ENCODE peak calls at places on chromosome 22, in four cellular contexts. One of them, this sample, is unnamed.

GRCh38 chr22:42902875-42903510 is 45.9 kb upstream of the ARFGAP3 start:
- DNase-seq in fibroblast of lung: peak; percentile 61
- DNase-seq in kidney: no peak
- DNase-seq in transverse colon: peak; percentile 38
- DNase-seq in this sample: no peak

GRCh38 chr22:24952837-24953293 is 349 bp downstream of the KIAA1671 start:
- DNase-seq in fibroblast of lung: peak; percentile 47
- DNase-seq in kidney: peak; percentile 86
- DNase-seq in transverse colon: peak; percentile 71
- DNase-seq in this sample: no peak

GRCh38 chr22:46501701-46502100 is 35.7 kb downstream of the CELSR1 start:
- DNase-seq in fibroblast of lung: peak; percentile 9
- DNase-seq in kidney: no peak
- DNase-seq in transverse colon: no peak
- DNase-seq in this sample: no peak

GRCh38 chr22:46149998-46150549 is at the start of gene PPARA:
- DNase-seq in fibroblast of lung: peak; percentile 70
- DNase-seq in kidney: peak; percentile 97
- DNase-seq in transverse colon: peak; percentile 96
- DNase-seq in this sample: peak; percentile 92

GRCh38 chr22:39148727-39149535 is 3.5 kb downstream of the CBX7 start:
- DNase-seq in fibroblast of lung: no peak
- DNase-seq in kidney: no peak
- DNase-seq in transverse colon: peak; percentile 72
- DNase-seq in this sample: peak; percentile 64

GRCh38 chr22:28402539-28402938 is 277.1 kb downstream of the TTC28 start:
- DNase-seq in fibroblast of lung: no peak
- DNase-seq in kidney: no peak
- DNase-seq in transverse colon: no peak
- DNase-seq in this sample: no peak

GRCh38 chr22:24107668-24108067 is 73.6 kb upstream of the SUSD2 start:
- DNase-seq in fibroblast of lung: peak; percentile 92
- DNase-seq in kidney: peak; percentile 86
- DNase-seq in transverse colon: peak; percentile 71
- DNase-seq in this sample: no peak

GRCh38 chr22:25134028-25134427 is 65.6 kb upstream of the CRYBB3 start:
- DNase-seq in fibroblast of lung: no peak
- DNase-seq in kidney: no peak
- DNase-seq in transverse colon: peak; percentile 63
- DNase-seq in this sample: peak; percentile 49

DNA sequence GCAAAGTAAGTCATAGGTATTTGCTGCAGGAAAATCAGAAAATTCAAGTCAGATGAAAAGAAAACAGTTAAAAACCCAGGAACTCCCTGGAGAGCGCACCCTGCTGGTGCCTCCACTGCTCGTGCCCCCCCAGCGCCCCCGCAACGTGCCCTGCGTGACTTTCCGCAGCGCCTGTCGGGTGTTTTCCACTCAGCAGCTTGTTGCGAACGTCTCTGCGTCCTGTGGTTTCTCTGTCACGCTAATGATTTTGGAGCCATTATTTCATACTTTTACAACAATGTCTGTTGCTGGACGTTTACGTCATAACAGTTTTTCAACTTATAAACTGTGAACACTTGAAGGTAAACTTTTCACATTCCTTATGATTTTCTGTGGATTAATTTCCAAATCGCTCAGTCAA is 5.0 kb downstream of the CRELD2 start:
- DNase-seq in fibroblast of lung: peak; percentile 44
- DNase-seq in kidney: no peak
- DNase-seq in transverse colon: no peak
- DNase-seq in this sample: no peak
- TF ChIP-seq CTCF in fibroblast of lung: peak; percentile 3
- TF ChIP-seq CTCF in kidney: no peak
- TF ChIP-seq CTCF in transverse colon: no peak
- TF ChIP-seq CTCF in this sample: no peak

DNA sequence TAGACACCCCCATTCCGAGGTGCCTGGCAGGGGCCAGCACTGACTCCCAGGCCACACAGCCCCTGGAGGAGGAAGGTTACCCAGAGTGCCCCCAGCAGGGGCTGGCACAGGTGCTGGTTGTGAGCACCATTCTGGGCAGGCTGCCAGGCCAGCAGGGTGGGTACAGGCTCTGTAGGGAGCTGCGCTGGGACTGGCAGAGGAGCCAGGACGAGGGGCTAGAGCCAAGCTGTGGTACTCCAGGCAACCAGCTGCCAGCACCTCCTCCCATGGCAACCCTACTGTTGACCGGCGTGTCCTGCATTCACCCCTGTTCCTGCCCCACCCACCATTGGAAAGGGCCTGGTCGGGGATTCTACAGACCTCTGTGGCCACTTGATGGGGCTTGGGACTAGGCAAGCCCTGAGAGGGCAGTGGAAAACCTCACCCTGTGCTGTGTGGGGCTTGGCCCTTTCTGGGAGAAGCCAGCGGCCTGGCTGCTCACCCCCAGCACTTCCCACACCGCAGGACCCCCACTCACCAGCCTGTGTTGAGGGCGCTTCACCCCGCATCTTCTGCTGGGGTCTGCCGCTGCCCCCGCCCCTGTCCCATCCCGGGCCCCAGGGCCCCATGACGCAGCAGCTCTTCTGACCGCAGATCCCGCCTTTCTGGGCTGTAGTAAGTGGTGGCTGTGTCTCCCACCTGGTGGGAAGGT is 1.9 kb downstream of the CLDN5 start:
- DNase-seq in fibroblast of lung: no peak
- DNase-seq in kidney: no peak
- DNase-seq in transverse colon: no peak
- DNase-seq in this sample: no peak
- H3K36me3 ChIP-seq in fibroblast of lung: no peaks in the 10 kb centered on the region
- H3K36me3 ChIP-seq in kidney: no peaks in the 10 kb centered on the region
- H3K36me3 ChIP-seq in transverse colon: no peaks in the 10 kb centered on the region
- H3K36me3 ChIP-seq in this sample: no peaks in the 10 kb centered on the region

DNA sequence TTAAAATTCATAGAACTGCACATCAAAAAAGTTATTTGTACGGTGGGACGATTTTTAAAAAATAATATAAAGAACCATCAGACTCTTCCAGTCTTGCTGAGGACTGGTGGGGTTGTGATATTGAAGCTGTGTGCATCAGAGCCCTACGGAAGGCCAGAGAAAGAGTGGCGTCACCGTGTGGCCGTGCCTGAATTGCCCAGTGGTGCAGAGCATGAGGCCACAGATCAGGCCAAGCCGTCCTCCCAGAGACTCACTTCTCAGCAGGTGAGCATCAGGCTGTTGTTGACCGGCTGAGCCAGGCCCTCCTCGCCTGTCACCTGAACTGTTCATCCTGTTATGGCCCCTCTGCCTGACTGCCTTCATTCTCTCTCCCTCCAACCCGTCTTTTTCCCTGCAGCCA is 1013.9 kb downstream of the TBC1D22A start:
- DNase-seq in fibroblast of lung: no peak
- DNase-seq in kidney: peak; percentile 62
- DNase-seq in transverse colon: no peak
- DNase-seq in this sample: no peak
- TF ChIP-seq CTCF in fibroblast of lung: no peak
- TF ChIP-seq CTCF in kidney: no peak
- TF ChIP-seq CTCF in transverse colon: no peak
- TF ChIP-seq CTCF in this sample: no peak

GRCh38 chr22:31604746-31605705 is 57.0 kb downstream of the PISD start:
- DNase-seq in fibroblast of lung: no peak
- DNase-seq in kidney: peak; percentile 51
- DNase-seq in transverse colon: no peak
- DNase-seq in this sample: peak; percentile 39

GRCh38 chr22:31605851-31606585 is 56.0 kb downstream of the PISD start:
- DNase-seq in fibroblast of lung: no peak
- DNase-seq in kidney: peak; percentile 22
- DNase-seq in transverse colon: no peak
- DNase-seq in this sample: no peak

GRCh38 chr22:31604137-31604705 is 57.8 kb downstream of the PISD start:
- DNase-seq in fibroblast of lung: no peak
- DNase-seq in kidney: peak; percentile 46
- DNase-seq in transverse colon: no peak
- DNase-seq in this sample: no peak

GRCh38 chr22:31603081-31603525 is 58.9 kb downstream of the PISD start:
- DNase-seq in fibroblast of lung: no peak
- DNase-seq in kidney: peak; percentile 18
- DNase-seq in transverse colon: no peak
- DNase-seq in this sample: no peak

GRCh38 chr22:31603574-31603973 is 58.4 kb downstream of the PISD start:
- DNase-seq in fibroblast of lung: no peak
- DNase-seq in kidney: peak; percentile 61
- DNase-seq in transverse colon: no peak
- DNase-seq in this sample: no peak
- H3K36me3 ChIP-seq in fibroblast of lung: peaks cover 4% of the 10 kb centered on the region
- H3K36me3 ChIP-seq in kidney: peaks cover 4% of the 10 kb centered on the region
- H3K36me3 ChIP-seq in transverse colon: no peaks in the 10 kb centered on the region
- H3K36me3 ChIP-seq in this sample: no peaks in the 10 kb centered on the region

DNA sequence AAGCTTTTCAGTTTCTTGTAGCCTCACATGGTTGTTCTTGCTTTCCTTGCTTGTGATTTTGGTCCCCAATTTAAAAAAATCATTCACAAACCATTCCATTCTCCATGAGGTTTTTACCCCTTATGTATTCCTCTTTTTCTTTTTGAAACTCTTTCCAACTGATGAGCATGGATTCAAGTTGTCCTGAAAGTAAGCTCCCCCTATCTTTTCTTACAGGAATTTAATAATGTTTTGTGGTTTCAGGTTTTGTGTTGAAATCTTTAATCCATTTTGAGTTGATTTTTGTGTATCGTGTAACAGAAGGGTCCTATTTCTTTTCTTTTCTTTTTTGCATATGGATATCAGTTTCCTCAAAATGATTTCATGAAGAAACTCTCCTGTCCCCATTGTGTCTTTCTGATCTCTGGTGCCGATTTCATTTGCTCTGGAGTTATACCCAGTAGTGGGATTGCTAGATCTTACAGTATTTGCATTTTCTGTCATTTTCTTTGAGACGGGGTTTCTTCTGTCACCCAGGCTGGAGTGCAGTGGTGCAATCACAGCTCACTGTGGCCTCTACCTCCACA is 58.5 kb downstream of the LRRC74B start:
- DNase-seq in fibroblast of lung: no peak
- DNase-seq in kidney: no peak
- DNase-seq in transverse colon: no peak
- DNase-seq in this sample: no peak
- TF ChIP-seq CTCF in fibroblast of lung: no peak
- TF ChIP-seq CTCF in kidney: no peak
- TF ChIP-seq CTCF in transverse colon: no peak
- TF ChIP-seq CTCF in this sample: no peak

GRCh38 chr22:29661355-29661754 is 57.9 kb downstream of the NF2 start:
- DNase-seq in fibroblast of lung: peak; percentile 71
- DNase-seq in kidney: no peak
- DNase-seq in transverse colon: no peak
- DNase-seq in this sample: no peak

GRCh38 chr22:29658171-29658570 is 54.7 kb downstream of the NF2 start:
- DNase-seq in fibroblast of lung: no peak
- DNase-seq in kidney: no peak
- DNase-seq in transverse colon: no peak
- DNase-seq in this sample: no peak

GRCh38 chr22:29664731-29665130 is 55.1 kb upstream of the CABP7 start:
- DNase-seq in fibroblast of lung: no peak
- DNase-seq in kidney: no peak
- DNase-seq in transverse colon: no peak
- DNase-seq in this sample: no peak

GRCh38 chr22:29663230-29663826 is 56.5 kb upstream of the CABP7 start:
- DNase-seq in fibroblast of lung: peak; percentile 89
- DNase-seq in kidney: no peak
- DNase-seq in transverse colon: no peak
- DNase-seq in this sample: no peak

DNA sequence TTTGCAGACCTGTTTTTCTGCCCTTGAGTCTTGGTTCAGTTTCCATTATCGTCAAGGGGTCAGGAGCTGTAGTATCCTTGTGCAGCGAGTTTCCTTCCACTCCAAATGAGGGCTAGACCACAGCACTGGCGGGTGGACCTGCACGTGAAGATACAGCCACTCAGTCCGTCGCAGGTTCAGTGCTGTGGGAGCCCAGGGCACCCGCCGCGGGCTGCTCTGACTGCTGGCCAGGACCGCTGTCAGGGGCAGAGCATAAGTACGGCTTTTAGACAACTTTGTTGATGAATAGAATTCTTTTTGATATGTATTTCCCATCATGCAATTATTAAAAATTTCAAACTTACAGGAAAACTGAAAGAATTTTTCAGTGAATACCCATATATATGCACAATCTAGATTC is 56.6 kb downstream of the NF2 start:
- DNase-seq in fibroblast of lung: no peak
- DNase-seq in kidney: no peak
- DNase-seq in transverse colon: no peak
- DNase-seq in this sample: no peak
- H3K36me3 ChIP-seq in fibroblast of lung: peaks cover 18% of the 10 kb centered on the region
- H3K36me3 ChIP-seq in kidney: peaks cover 20% of the 10 kb centered on the region
- H3K36me3 ChIP-seq in transverse colon: no peaks in the 10 kb centered on the region
- H3K36me3 ChIP-seq in this sample: no peaks in the 10 kb centered on the region

GRCh38 chr22:21624120-21624879 is 5.5 kb downstream of the YDJC start:
- DNase-seq in fibroblast of lung: peak; percentile 38
- DNase-seq in kidney: no peak
- DNase-seq in transverse colon: peak; percentile 23
- DNase-seq in this sample: no peak
- TF ChIP-seq CTCF in fibroblast of lung: peak; percentile 27
- TF ChIP-seq CTCF in kidney: peak; percentile 3
- TF ChIP-seq CTCF in transverse colon: peak; percentile 15
- TF ChIP-seq CTCF in this sample: no peak